ENCODE peak calls at places on chromosomes 6 and 20, in six cellular contexts. L is GM23248, K is MM.1S, X is HCT116, V is Karpas-422, Q is SK-N-SH. F is an unnamed sample. For H3K9me2, the result is how much of the 10 kb centered on the place peaks cover.

GRCh38 chr6:127851197-127851596 is 49.7 kb downstream of the THEMIS start:
- DNase-seq in L (peak), X (no peak), Q (no peak), V (no peak), K (no peak), F (no peak)

GRCh38 chr6:5541751-5542432 is 280.6 kb downstream of the FARS2 start:
- DNase-seq in K (no peak), V (no peak), X (peak), Q (no peak), L (peak), F (peak)

GRCh38 chr6:57069920-57070331 is 20.1 kb upstream of the ZNF451 start:
- DNase-seq in L (no peak), V (no peak), X (no peak), Q (no peak), K (no peak), F (no peak)

GRCh38 chr6:10529231-10529801 is 8.2 kb downstream of the GCNT2 start:
- DNase-seq in L (no peak), K (no peak), X (no peak), Q (no peak), V (peak), F (peak)

GRCh38 chr20:4559106-4559505 is 162.6 kb upstream of the PRND start:
- DNase-seq in V (no peak), L (no peak), K (no peak), Q (no peak), X (no peak), F (peak)

GRCh38 chr20:24781061-24781980 is 167.7 kb upstream of the CST7 start:
- DNase-seq in K (peak), Q (peak), X (no peak), L (peak), V (peak), F (peak)

GRCh38 chr6:72040106-72040505 is 153.8 kb downstream of the RIMS1 start:
- DNase-seq in X (no peak), K (no peak), Q (no peak), L (no peak), V (no peak), F (no peak)

GRCh38 chr20:14951707-14952106 is 614.3 kb upstream of the FLRT3 start:
- DNase-seq in X (no peak), L (peak), Q (no peak), K (no peak), V (no peak), F (peak)

GRCh38 chr20:35653893-35654292 is 10.8 kb downstream of the CPNE1 start:
- DNase-seq in K (no peak), L (no peak), Q (no peak), V (no peak), X (no peak), F (no peak)

GRCh38 chr20:51861726-51862466 is 59.6 kb upstream of the SALL4 start:
- DNase-seq in Q (no peak), L (no peak), K (no peak), X (no peak), V (no peak), F (no peak)

GRCh38 chr20:19012671-19013070 is 199.1 kb downstream of the SCP2D1 start:
- DNase-seq in Q (no peak), K (no peak), L (peak), V (no peak), X (no peak), F (no peak)

GRCh38 chr20:63268671-63269439 is 3.8 kb upstream of the ARFGAP1 start:
- DNase-seq in X (no peak), V (no peak), L (peak), Q (no peak), K (no peak), F (no peak)

GRCh38 chr6:140001851-140002301 is 627.4 kb upstream of the CITED2 start:
- DNase-seq in Q (peak), X (no peak), K (no peak), V (no peak), L (peak), F (no peak)

GRCh38 chr6:166877906-166878305 is 78.4 kb downstream of the RNASET2 start:
- DNase-seq in X (peak), L (peak), K (no peak), Q (no peak), V (no peak), F (peak)

GRCh38 chr20:6718660-6719059 is 48.8 kb upstream of the BMP2 start:
- DNase-seq in X (no peak), L (peak), V (no peak), Q (no peak), K (no peak), F (peak)

GRCh38 chr6:113994934-113995342 is 24.0 kb upstream of the HDAC2 start:
- DNase-seq in K (peak), V (peak), L (peak), Q (peak), X (peak), F (peak)

GRCh38 chr6:129252377-129253071 is 369.6 kb downstream of the LAMA2 start:
- DNase-seq in X (no peak), L (no peak), K (no peak), Q (no peak), V (no peak), F (peak)

GRCh38 chr6:111761783-111762312 is 111.4 kb downstream of the FYN start:
- DNase-seq in V (peak), Q (no peak), X (no peak), L (no peak), K (no peak), F (no peak)

GRCh38 chr20:325043-325888 is at the start of gene SOX12:
- DNase-seq in V (peak), X (peak), K (peak), Q (peak), L (peak), F (peak)

GRCh38 chr6:137933696-137934095 is 66.6 kb downstream of the TNFAIP3 start:
- DNase-seq in X (no peak), V (no peak), Q (no peak), L (peak), K (no peak), F (peak)

GRCh38 chr20:43667341-43668132 is 623 bp downstream of the MYBL2 start:
- DNase-seq in X (no peak), Q (peak), K (peak), L (peak), V (peak), F (peak)

GRCh38 chr20:44549123-44549522 is 27.3 kb upstream of the SERINC3 start:
- DNase-seq in L (no peak), V (no peak), K (no peak), Q (no peak), X (no peak), F (no peak)

GRCh38 chr6:162854734-162855191 is 127.0 kb downstream of the PACRG start:
- DNase-seq in L (no peak), X (no peak), Q (no peak), K (no peak), V (no peak), F (no peak)

GRCh38 chr6:51855310-51856082 is 231.9 kb downstream of the PKHD1 start:
- DNase-seq in L (peak), X (peak), V (peak), K (peak), Q (peak), F (peak)

GRCh38 chr6:132693478-132693877 is 20.4 kb downstream of the VNN1 start:
- DNase-seq in Q (no peak), X (no peak), V (no peak), L (no peak), K (no peak), F (peak)

GRCh38 chr6:108175592-108176279 is 9.9 kb downstream of the NR2E1 start:
- DNase-seq in K (no peak), X (no peak), L (no peak), V (peak), Q (peak), F (no peak)

DNA sequence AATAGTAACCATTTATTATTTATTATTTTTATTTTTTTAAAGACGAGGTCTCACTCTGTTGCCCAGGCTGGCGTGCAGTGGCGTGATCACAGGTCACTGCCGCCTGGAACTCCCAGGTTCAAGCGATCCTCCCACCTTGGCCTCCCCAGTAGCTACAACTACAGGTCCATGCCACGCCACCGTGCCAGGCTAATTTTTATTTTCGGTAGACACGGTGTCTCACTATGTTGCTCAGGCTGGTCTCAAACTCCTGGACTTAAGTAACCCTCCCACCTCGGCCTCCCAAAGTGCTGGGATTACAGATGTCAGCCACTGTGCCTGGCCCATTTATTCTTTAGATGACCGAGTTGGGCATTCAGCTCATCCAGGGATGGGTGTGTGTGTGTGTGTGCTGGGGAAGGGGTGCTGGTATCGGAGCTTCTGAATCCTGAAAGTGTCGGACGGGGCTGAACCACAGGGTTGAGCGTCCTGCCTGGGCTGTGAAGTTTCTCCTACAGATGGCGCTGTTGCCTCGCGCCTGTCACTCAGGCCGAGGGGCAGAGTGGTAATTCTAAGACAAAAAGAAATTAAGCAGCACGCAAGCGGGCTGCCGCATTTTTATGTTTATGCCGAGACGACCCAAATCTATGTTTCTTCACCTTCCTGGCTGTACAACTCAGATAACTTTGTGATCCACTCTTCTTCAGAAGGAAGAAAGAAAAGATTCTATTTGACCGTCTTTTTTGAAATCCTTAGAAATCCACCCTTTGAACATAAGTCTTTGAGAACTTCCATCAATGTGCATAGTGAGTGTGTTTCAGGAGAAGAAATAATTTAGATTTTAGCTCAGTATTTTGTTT is 252.8 kb downstream of the CDH26 start:
- DNase-seq in V (peak), Q (peak), L (peak), K (peak), X (peak), F (peak)
- H3K9ac ChIP-seq in V (no peak), Q (no peak), L (no peak), K (no peak), X (no peak), F (no peak)

GRCh38 chr6:44503471-44503870 is 116.0 kb downstream of the CDC5L start:
- DNase-seq in Q (no peak), K (no peak), V (no peak), L (no peak), X (no peak), F (no peak)
- H3K9me2 ChIP-seq in Q (under half), K (under half), V (under half), L (under half), X (under half), F (under half)

DNA sequence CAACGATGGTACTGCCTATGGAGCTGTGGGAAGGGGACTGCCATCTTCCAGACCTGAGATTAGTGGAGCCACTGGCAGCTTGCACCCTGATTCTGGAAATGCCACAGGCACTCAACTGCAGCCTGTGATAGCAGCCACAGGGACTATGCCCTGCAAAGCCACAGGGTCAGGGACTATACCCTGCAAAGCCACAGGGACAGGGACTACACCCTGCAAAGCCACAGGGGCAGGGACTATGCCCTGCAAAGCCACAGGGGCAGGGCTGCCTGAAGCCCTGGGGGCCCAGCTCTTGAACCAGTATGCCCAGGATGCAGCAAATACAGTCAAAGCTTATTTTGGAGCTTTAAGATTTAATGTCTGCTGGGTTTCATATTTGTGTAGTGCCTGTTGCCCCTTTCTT is 346.6 kb downstream of the C6orf118 start:
- DNase-seq in L (no peak), Q (no peak), X (no peak), K (no peak), V (peak), F (no peak)
- H3K9ac ChIP-seq in L (no peak), Q (no peak), X (no peak), K (no peak), V (no peak), F (no peak)

GRCh38 chr6:95352064-95352463 is 225.3 kb upstream of the MANEA start:
- DNase-seq in V (peak), X (peak), Q (no peak), L (no peak), K (no peak), F (peak)
- H3K9me2 ChIP-seq in V (under half), X (under half), Q (under half), L (under half), K (under half), F (under half)

GRCh38 chr6:2763876-2764540 is 1.2 kb upstream of the WRNIP1 start:
- DNase-seq in V (no peak), L (no peak), Q (peak), K (no peak), X (no peak), F (no peak)
- H3K9ac ChIP-seq in V (peak), L (peak), Q (peak), K (peak), X (peak), F (peak)

GRCh38 chr20:33401042-33401921 is at the start of gene CDK5RAP1:
- DNase-seq in V (peak), K (peak), Q (peak), L (peak), X (peak), F (peak)

GRCh38 chr20:33401922-33402369 is 627 bp upstream of the CDK5RAP1 start:
- DNase-seq in Q (no peak), X (no peak), K (no peak), V (peak), L (peak), F (no peak)

GRCh38 chr20:33407796-33408195 is 6.5 kb upstream of the CDK5RAP1 start:
- DNase-seq in Q (no peak), V (no peak), K (no peak), L (no peak), X (no peak), F (no peak)

GRCh38 chr20:33407251-33407650 is 5.9 kb upstream of the CDK5RAP1 start:
- DNase-seq in L (peak), V (peak), K (no peak), X (no peak), Q (no peak), F (peak)

DNA sequence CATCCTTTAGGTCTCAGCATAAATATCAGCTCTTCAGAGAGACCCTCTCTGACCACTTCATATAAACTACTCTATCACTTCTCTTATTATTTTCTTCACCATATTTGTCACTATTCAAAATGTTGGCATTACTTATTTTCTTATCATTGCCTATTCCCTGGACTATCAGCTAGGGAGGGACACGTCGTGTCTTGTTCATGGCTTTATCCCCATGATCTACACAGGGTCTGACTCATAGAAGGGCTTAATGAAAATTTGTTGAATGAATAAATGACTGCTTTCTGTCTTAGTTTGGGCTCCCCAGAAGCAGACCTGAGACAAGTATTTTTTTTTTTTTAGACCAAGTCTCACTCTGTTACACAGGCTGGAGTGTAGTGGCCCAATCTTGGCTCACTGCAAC is 3.0 kb upstream of the CDK5RAP1 start:
- DNase-seq in L (no peak), Q (no peak), K (no peak), X (no peak), V (no peak), F (no peak)
- H3K9me2 ChIP-seq in L (under half), Q (under half), K (under half), X (under half), V (under half), F (under half)

GRCh38 chr6:37155394-37156312 is 14.3 kb upstream of the PIM1 start:
- DNase-seq in Q (no peak), X (no peak), V (peak), L (no peak), K (peak), F (no peak)
- H3K9ac ChIP-seq in Q (no peak), X (no peak), V (peak), L (no peak), K (peak), F (no peak)

GRCh38 chr20:53403029-53403428 is 190.6 kb downstream of the ZNF217 start:
- DNase-seq in Q (no peak), X (no peak), K (no peak), V (no peak), L (no peak), F (no peak)
- H3K9me2 ChIP-seq in Q (under half), X (under half), K (under half), V (under half), L (under half), F (under half)

DNA sequence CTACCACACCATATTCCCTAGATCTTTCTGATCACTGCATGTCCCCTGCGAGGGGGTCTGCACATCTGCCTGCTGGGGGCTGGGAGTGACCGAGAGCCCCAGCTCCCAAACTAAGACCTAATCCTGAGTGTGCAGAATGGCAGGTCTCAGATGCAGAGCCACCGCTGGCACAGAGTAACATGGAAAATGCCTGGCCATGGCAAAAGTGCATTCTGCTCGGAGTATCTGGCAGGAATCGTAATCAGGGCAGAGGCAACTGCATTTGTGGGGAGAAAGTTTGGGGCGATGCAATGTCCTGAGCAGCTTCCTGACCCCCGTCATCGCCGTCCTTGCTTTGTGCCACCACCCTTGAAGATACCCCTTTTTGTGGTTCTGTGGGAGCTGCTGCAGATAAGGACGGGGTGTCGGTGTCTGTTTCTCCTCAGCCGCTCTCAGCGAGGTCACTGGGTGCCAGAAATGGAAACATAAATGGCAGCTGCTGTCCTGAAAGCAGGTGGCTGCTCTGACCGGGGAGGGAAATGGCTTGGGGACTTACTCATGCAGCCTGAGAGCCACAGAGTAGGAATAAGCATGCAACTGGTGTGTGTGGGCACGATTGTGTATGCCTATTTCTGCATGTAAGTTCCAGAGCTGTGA is 157.9 kb downstream of the LY86 start:
- DNase-seq in L (no peak), Q (no peak), K (no peak), V (no peak), X (no peak), F (no peak)
- H3K9ac ChIP-seq in L (no peak), Q (no peak), K (no peak), V (no peak), X (no peak), F (no peak)

GRCh38 chr6:27765028-27765427 is 147.2 kb downstream of the OR2B2 start:
- DNase-seq in V (no peak), X (no peak), K (no peak), L (no peak), Q (no peak), F (no peak)
- H3K9me2 ChIP-seq in V (under half), X (under half), K (under half), L (under half), Q (under half), F (under half)